ENCODE peak calls at places on chromosomes 16 and 17, in seven cellular contexts. N, Z, G, K, E, O and U are unnamed samples.

GRCh38 chr16:81548901-81549546 is 104.4 kb downstream of the CMIP start:
- DNase-seq in N (peak), Z (no peak), G (no peak), K (peak), E (peak), O (no peak), U (no peak)

GRCh38 chr17:70168979-70169706 is at the start of gene KCNJ2:
- DNase-seq in N (peak), Z (peak), G (peak), K (peak), E (no peak), O (peak), U (peak)

GRCh38 chr16:1908081-1908633 is 10.1 kb downstream of the HS3ST6 start:
- DNase-seq in N (no peak), Z (no peak), G (no peak), K (no peak), E (no peak), O (no peak), U (no peak)

GRCh38 chr16:71460246-71460645 is 1.8 kb downstream of the ZNF23 start:
- DNase-seq in N (no peak), Z (no peak), G (no peak), K (no peak), E (no peak), O (no peak), U (no peak)

GRCh38 chr17:41680426-41681040 is 8.2 kb upstream of the EIF1 start:
- DNase-seq in N (no peak), Z (no peak), G (no peak), K (no peak), E (no peak), O (no peak), U (no peak)

GRCh38 chr17:76707985-76708807 is 2.6 kb downstream of the MXRA7 start:
- DNase-seq in N (no peak), Z (no peak), G (peak), K (no peak), E (no peak), O (no peak), U (no peak)

GRCh38 chr17:45406107-45406506 is 26.6 kb downstream of the ARHGAP27 start:
- DNase-seq in N (no peak), Z (no peak), G (no peak), K (no peak), E (no peak), O (no peak), U (no peak)

GRCh38 chr16:65754799-65755691 is 611.4 kb upstream of the CDH5 start:
- DNase-seq in N (peak), Z (peak), G (peak), K (no peak), E (no peak), O (no peak), U (peak)

GRCh38 chr17:19281161-19281560 is 44.0 kb downstream of the EPN2 start:
- DNase-seq in N (no peak), Z (no peak), G (no peak), K (no peak), E (no peak), O (no peak), U (no peak)

GRCh38 chr16:84308120-84308519 is 13.4 kb downstream of the WFDC1 start:
- DNase-seq in N (peak), Z (peak), G (peak), K (peak), E (no peak), O (peak), U (peak)

GRCh38 chr17:57068222-57068658 is 16.8 kb upstream of the AKAP1 start:
- DNase-seq in N (no peak), Z (no peak), G (no peak), K (no peak), E (no peak), O (no peak), U (no peak)

GRCh38 chr16:66326995-66327513 is 39.4 kb upstream of the CDH5 start:
- DNase-seq in N (peak), Z (no peak), G (no peak), K (no peak), E (no peak), O (no peak), U (peak)

GRCh38 chr17:72192409-72193192 is 71.8 kb downstream of the SOX9 start:
- DNase-seq in N (no peak), Z (peak), G (no peak), K (peak), E (no peak), O (no peak), U (no peak)

GRCh38 chr17:63436523-63437110 is 9.5 kb downstream of the CYB561 start:
- DNase-seq in N (no peak), Z (no peak), G (no peak), K (peak), E (no peak), O (peak), U (no peak)

GRCh38 chr17:19897901-19898300 is 30.2 kb upstream of the ULK2 start:
- DNase-seq in N (no peak), Z (no peak), G (no peak), K (peak), E (no peak), O (no peak), U (no peak)

GRCh38 chr16:89958068-89958467 is 9.5 kb downstream of the DEF8 start:
- DNase-seq in N (no peak), Z (no peak), G (no peak), K (peak), E (no peak), O (no peak), U (no peak)

GRCh38 chr17:67137026-67137370 is 92.6 kb downstream of the CACNG1 start:
- DNase-seq in N (no peak), Z (no peak), G (no peak), K (no peak), E (no peak), O (no peak), U (no peak)

GRCh38 chr16:64455275-64455674 is 666.6 kb downstream of the CDH11 start:
- DNase-seq in N (no peak), Z (no peak), G (no peak), K (no peak), E (no peak), O (no peak), U (no peak)

GRCh38 chr17:27502526-27503324 is 46.5 kb downstream of the KSR1 start:
- DNase-seq in N (no peak), Z (peak), G (no peak), K (no peak), E (no peak), O (no peak), U (no peak)

GRCh38 chr16:72500545-72500944 is 328.6 kb upstream of the PMFBP1 start:
- DNase-seq in N (no peak), Z (no peak), G (no peak), K (no peak), E (no peak), O (no peak), U (no peak)

GRCh38 chr16:3017806-3018506 is at the start of gene CLDN6:
- DNase-seq in N (peak), Z (peak), G (no peak), K (no peak), E (no peak), O (no peak), U (no peak)

GRCh38 chr16:46658925-46659324 is 30.1 kb downstream of the VPS35 start:
- DNase-seq in N (peak), Z (no peak), G (no peak), K (no peak), E (peak), O (no peak), U (peak)

GRCh38 chr17:17344507-17345293 is 41.5 kb downstream of the NT5M start:
- DNase-seq in N (no peak), Z (no peak), G (no peak), K (no peak), E (no peak), O (peak), U (no peak)

GRCh38 chr16:78866556-78866955 is 734.0 kb downstream of the MAF start:
- DNase-seq in N (no peak), Z (no peak), G (no peak), K (no peak), E (no peak), O (no peak), U (no peak)

GRCh38 chr16:17775061-17775460 is 304.3 kb upstream of the XYLT1 start:
- DNase-seq in N (no peak), Z (no peak), G (no peak), K (no peak), E (no peak), O (no peak), U (no peak)

GRCh38 chr17:70767102-70767701 is 597.9 kb downstream of the KCNJ2 start:
- DNase-seq in N (no peak), Z (no peak), G (no peak), K (peak), E (no peak), O (no peak), U (no peak)

GRCh38 chr16:67965668-67966548 is 2.5 kb downstream of the SLC12A4 start:
- DNase-seq in N (no peak), Z (no peak), G (no peak), K (no peak), E (no peak), O (no peak), U (no peak)

GRCh38 chr16:61887903-61888302 is 148.3 kb downstream of the CDH8 start:
- DNase-seq in N (no peak), Z (no peak), G (no peak), K (peak), E (peak), O (no peak), U (no peak)

GRCh38 chr16:70746040-70746707 is 54.8 kb downstream of the VAC14 start:
- DNase-seq in N (peak), Z (peak), G (peak), K (peak), E (no peak), O (peak), U (no peak)

GRCh38 chr17:56914641-56915263 is 903 bp upstream of the TRIM25 start:
- DNase-seq in N (no peak), Z (no peak), G (no peak), K (peak), E (no peak), O (no peak), U (no peak)

GRCh38 chr17:45994228-45994627 is 4.8 kb upstream of the STH start:
- DNase-seq in N (no peak), Z (no peak), G (no peak), K (no peak), E (no peak), O (no peak), U (no peak)

GRCh38 chr16:85444879-85445778 is 168.0 kb upstream of the GSE1 start:
- DNase-seq in N (peak), Z (no peak), G (no peak), K (no peak), E (no peak), O (peak), U (no peak)

GRCh38 chr16:87344931-87345631 is 27.9 kb upstream of the C16orf95 start:
- DNase-seq in N (peak), Z (peak), G (no peak), K (no peak), E (no peak), O (peak), U (peak)

GRCh38 chr16:19014456-19014855 is 30.7 kb downstream of the TMC7 start:
- DNase-seq in N (peak), Z (no peak), G (no peak), K (peak), E (no peak), O (no peak), U (no peak)

GRCh38 chr17:62092784-62093183 is 27.7 kb upstream of the MED13 start:
- DNase-seq in N (no peak), Z (no peak), G (no peak), K (no peak), E (no peak), O (no peak), U (no peak)

GRCh38 chr17:62091804-62092203 is 26.7 kb upstream of the MED13 start:
- DNase-seq in N (no peak), Z (no peak), G (no peak), K (no peak), E (no peak), O (no peak), U (no peak)

GRCh38 chr17:62090868-62091267 is 25.8 kb upstream of the MED13 start:
- DNase-seq in N (no peak), Z (no peak), G (no peak), K (no peak), E (no peak), O (no peak), U (no peak)

GRCh38 chr17:62094175-62094574 is 29.1 kb upstream of the MED13 start:
- DNase-seq in N (no peak), Z (no peak), G (no peak), K (no peak), E (no peak), O (no peak), U (no peak)

DNA sequence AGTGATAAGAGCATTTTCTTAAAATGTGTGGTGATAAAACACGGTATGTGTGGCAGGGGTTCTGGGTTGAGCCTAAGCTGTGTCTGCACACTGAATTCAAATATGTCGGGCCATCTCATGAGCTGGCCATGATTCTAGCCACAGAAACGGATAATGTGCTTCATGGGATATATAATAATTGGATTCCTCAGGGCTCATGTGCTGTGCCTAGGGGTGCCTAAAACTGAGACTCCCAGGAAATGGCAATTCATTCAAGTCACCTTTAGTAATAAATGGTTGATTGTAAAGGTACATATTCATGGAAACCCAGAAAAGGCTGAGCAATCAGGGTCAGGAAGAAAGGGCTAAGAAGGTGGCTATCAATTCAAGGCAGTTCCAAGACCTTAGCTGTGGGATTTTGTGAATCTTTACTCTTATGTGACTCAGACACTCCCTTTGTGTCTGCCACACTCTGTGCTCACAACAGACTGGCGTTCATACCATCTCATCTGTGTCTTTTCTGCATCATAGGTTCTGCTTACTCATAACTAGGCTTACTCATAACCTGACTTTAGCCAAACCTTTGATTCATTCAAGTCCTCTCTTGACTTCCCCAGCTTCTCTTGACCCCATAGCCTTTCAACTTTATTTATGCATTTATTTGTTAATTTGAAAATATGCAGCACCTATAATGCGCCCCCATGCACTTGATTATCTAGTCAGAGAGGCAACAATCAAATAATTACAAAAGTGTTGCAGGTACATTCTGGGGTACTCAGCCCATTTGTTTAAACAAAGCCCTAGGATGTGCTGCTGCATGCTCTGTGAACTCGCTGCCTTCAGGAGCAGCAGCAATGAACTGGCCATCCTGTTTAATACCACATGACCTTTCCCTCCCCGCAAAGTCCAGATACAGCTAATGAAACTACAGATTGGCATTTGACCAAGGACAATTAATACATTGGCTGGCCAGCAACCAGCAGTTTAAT is 28.4 kb upstream of the MED13 start:
- DNase-seq in N (no peak), Z (no peak), G (no peak), K (peak), E (peak), O (no peak), U (no peak)
- TF ChIP-seq EP300 in N (no peak), Z (no peak), G (no peak), K (no peak), E (peak), O (no peak), U (no peak)

GRCh38 chr16:13919330-13919682 is 648 bp upstream of the ERCC4 start:
- DNase-seq in N (no peak), Z (no peak), G (no peak), K (no peak), E (no peak), O (no peak), U (no peak)
- H3K4me3 ChIP-seq in N (peak), Z (peak), G (peak), K (peak), E (no peak), O (peak), U (peak)

GRCh38 chr17:42999003-42999525 is 845 bp downstream of the RPL27 start:
- DNase-seq in N (no peak), Z (no peak), G (no peak), K (no peak), E (no peak), O (no peak), U (no peak)

GRCh38 chr17:43003542-43004172 is 2.9 kb upstream of the IFI35 start:
- DNase-seq in N (no peak), Z (no peak), G (no peak), K (peak), E (no peak), O (no peak), U (no peak)

GRCh38 chr17:42992872-42993271 is 5.3 kb upstream of the RPL27 start:
- DNase-seq in N (no peak), Z (no peak), G (no peak), K (no peak), E (no peak), O (no peak), U (no peak)

GRCh38 chr17:42997390-42997983 is 732 bp upstream of the RPL27 start:
- DNase-seq in N (no peak), Z (no peak), G (no peak), K (no peak), E (no peak), O (no peak), U (no peak)

GRCh38 chr17:42997984-42998938 is at the start of gene RPL27:
- DNase-seq in N (peak), Z (peak), G (peak), K (peak), E (peak), O (peak), U (peak)
- TF ChIP-seq EP300 in N (peak), Z (no peak), G (no peak), K (no peak), E (no peak), O (no peak), U (no peak)

DNA sequence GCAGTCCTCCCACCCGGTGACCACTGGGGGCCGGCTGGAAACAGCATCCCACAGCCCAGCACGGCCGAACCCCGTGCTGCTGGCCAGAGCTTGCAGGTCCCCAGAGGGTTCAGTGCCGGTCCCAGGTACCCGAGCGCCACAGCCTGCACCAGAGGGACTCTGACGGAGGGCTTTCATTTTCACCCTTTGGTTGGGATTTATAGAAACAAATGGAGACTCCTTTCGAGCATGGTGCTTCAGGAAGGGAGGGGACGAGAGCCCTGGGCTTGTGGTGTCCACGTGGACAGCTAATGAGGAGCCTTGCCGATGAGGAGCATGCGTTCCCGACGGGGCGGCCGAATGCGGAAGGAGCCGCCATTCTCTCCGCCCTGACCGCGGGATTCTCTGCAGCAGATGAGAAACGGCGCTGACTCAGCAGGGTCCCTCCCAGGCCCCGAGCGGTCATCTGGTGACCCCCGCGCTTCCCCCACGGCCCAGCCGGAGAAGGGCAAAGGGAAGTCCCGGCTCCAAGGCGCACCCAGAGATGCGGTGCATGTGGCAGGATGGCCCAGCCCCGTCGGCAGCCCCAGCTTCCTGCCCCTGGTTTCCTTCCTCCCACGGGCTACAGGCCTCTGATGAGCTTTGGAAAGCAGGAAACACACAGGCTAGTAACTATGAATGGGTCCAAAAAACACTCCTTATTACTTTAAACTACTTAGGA is 9.8 kb downstream of the SLC38A10 start:
- DNase-seq in N (peak), Z (peak), G (peak), K (no peak), E (no peak), O (peak), U (peak)
- H3K4me3 ChIP-seq in N (peak), Z (peak), G (peak), K (no peak), E (peak), O (peak), U (peak)

GRCh38 chr16:21186326-21186691 is 25.1 kb downstream of the ZP2 start:
- DNase-seq in N (no peak), Z (no peak), G (no peak), K (no peak), E (no peak), O (no peak), U (no peak)
- TF ChIP-seq EP300 in N (no peak), Z (no peak), G (no peak), K (no peak), E (no peak), O (no peak), U (no peak)

GRCh38 chr17:39224778-39225307 is 902 bp downstream of the STAC2 start:
- DNase-seq in N (no peak), Z (no peak), G (no peak), K (no peak), E (no peak), O (no peak), U (no peak)
- H3K4me3 ChIP-seq in N (peak), Z (peak), G (peak), K (no peak), E (no peak), O (peak), U (peak)

GRCh38 chr17:32697728-32698625 is 178.9 kb downstream of the MYO1D start:
- DNase-seq in N (no peak), Z (no peak), G (no peak), K (no peak), E (no peak), O (no peak), U (no peak)

GRCh38 chr17:32695864-32696263 is 181.1 kb downstream of the MYO1D start:
- DNase-seq in N (no peak), Z (no peak), G (no peak), K (no peak), E (no peak), O (no peak), U (no peak)

GRCh38 chr17:32696426-32696825 is 180.5 kb downstream of the MYO1D start:
- DNase-seq in N (no peak), Z (no peak), G (no peak), K (no peak), E (no peak), O (no peak), U (no peak)

GRCh38 chr17:32699247-32699646 is 177.7 kb downstream of the MYO1D start:
- DNase-seq in N (no peak), Z (no peak), G (no peak), K (no peak), E (no peak), O (no peak), U (no peak)

DNA sequence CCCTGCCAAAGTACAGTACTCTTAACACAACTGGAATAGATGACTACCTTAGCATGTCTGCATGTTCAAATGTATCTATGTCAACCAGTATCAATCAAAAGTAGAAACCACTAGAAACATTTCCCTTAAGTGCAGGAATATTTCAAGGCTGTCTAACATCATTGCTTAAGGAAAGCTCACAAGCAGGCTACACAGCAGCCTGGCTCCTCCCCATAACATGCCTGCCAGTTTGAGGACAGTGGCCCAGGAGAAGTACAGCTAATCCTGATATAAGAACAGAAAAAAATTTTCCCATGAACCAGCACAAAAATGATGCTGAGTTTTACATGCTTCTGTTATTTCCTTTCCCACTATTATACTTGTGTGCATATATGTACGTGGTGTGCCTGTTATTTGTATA is 175.1 kb downstream of the MYO1D start:
- DNase-seq in N (no peak), Z (no peak), G (no peak), K (no peak), E (no peak), O (no peak), U (no peak)
- TF ChIP-seq EP300 in N (no peak), Z (no peak), G (no peak), K (no peak), E (no peak), O (no peak), U (no peak)